ENCODE peak calls at places on chromosomes 16 and 17, in four cellular contexts. P is stomach, C is H1, M is SK-N-SH. A is an unnamed sample.

GRCh38 chr17:42171831-42172230 is 9.1 kb downstream of the KCNH4 start:
- DNase-seq in P (no peak), C (no peak), M (no peak), A (no peak)

GRCh38 chr17:51508048-51508447 is 247.7 kb downstream of the UTP18 start:
- DNase-seq in P (no peak), C (no peak), M (no peak), A (no peak)

GRCh38 chr16:85589688-85590505 is 23.2 kb upstream of the GSE1 start:
- DNase-seq in P (no peak), C (no peak), M (no peak), A (no peak)

GRCh38 chr16:47925811-47926460 is 229.9 kb downstream of the ABCC12 start:
- DNase-seq in P (no peak), C (no peak), M (no peak), A (no peak)

GRCh38 chr16:68696514-68696913 is 40.6 kb upstream of the CDH1 start:
- DNase-seq in P (no peak), C (no peak), M (no peak), A (no peak)

GRCh38 chr17:14670861-14671260 is 370.0 kb downstream of the HS3ST3B1 start:
- DNase-seq in P (no peak), C (no peak), M (no peak), A (no peak)

GRCh38 chr16:3158498-3159314 is 23.9 kb downstream of the ZNF213 start:
- DNase-seq in P (peak), C (peak), M (peak), A (peak)

GRCh38 chr16:54055191-54055590 is 231.4 kb downstream of the IRX3 start:
- DNase-seq in P (no peak), C (no peak), M (no peak), A (no peak)

DNA sequence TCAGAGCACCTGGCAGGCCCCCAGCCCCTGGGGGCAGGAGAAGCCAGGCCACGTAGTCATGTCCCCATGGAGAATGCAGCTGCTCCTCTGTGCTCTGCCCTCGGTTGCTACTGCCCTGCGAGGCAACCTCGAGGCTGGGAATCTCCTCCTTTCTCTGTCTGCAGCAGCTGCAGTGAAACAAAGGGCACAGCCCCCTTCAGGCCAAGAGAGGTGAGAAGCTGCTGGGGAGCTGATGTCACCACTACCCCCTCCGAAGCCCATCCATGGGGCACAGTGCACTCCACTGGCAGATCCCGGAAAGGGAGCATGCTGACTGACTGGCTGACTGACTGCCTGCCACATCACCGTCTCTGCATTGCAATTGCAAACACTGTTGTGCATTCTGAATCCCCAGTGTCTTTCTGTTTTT is 103.7 kb downstream of the GRIN2A start:
- DNase-seq in P (no peak), C (peak), M (peak), A (no peak)
- TF ChIP-seq CTCF in P (no peak), C (peak), M (no peak), A (no peak)

GRCh38 chr17:63524051-63524450 is 893 bp downstream of the KCNH6 start:
- DNase-seq in P (no peak), C (no peak), M (no peak), A (no peak)
- H3K27ac ChIP-seq in P (no peak), C (no peak), M (no peak), A (no peak)

GRCh38 chr16:24013054-24013636 is 177.4 kb downstream of the PRKCB start:
- DNase-seq in P (no peak), C (no peak), M (no peak), A (no peak)

GRCh38 chr16:24009955-24010354 is 174.2 kb downstream of the PRKCB start:
- DNase-seq in P (no peak), C (no peak), M (no peak), A (no peak)

GRCh38 chr16:24011237-24011636 is 175.5 kb downstream of the PRKCB start:
- DNase-seq in P (no peak), C (no peak), M (no peak), A (no peak)

GRCh38 chr16:24009060-24009459 is 173.3 kb downstream of the PRKCB start:
- DNase-seq in P (no peak), C (no peak), M (no peak), A (no peak)

GRCh38 chr16:24010440-24011089 is 174.8 kb downstream of the PRKCB start:
- DNase-seq in P (peak), C (peak), M (peak), A (no peak)
- TF ChIP-seq POLR2AphosphoS5 in P (no peak), C (no peak), M (no peak), A (no peak)

GRCh38 chr16:80527297-80527696 is 13.5 kb upstream of the DYNLRB2 start:
- DNase-seq in P (no peak), C (peak), M (peak), A (no peak)
- TF ChIP-seq CTCF in P (no peak), C (peak), M (peak), A (peak)

DNA sequence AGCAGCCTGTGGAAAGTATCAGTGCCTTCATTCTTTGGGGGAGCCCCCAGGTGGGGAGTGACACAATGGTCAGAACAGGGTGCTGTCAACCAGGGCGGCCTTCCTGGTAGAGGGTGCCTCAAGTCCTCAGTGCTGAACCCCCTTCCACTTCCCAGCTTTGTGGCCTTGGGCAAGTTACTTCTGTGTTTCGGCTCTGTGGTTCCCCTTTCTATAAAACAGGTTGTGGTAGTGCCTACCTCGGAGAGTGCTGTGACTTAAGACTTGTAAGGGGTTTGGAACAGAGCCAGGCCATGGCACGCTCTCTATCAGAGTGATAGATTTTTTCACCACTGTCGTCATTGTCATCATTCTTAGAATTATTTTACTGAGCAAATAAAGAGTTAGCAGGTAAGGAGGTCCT is 141.1 kb downstream of the CCDC182 start:
- DNase-seq in P (peak), C (no peak), M (no peak), A (peak)
- H3K27ac ChIP-seq in P (peak), C (no peak), M (peak), A (no peak)

GRCh38 chr16:25134306-25134705 is 22.8 kb downstream of the LCMT1 start:
- DNase-seq in P (no peak), C (no peak), M (no peak), A (no peak)
- TF ChIP-seq POLR2AphosphoS5 in P (no peak), C (no peak), M (no peak), A (no peak)

DNA sequence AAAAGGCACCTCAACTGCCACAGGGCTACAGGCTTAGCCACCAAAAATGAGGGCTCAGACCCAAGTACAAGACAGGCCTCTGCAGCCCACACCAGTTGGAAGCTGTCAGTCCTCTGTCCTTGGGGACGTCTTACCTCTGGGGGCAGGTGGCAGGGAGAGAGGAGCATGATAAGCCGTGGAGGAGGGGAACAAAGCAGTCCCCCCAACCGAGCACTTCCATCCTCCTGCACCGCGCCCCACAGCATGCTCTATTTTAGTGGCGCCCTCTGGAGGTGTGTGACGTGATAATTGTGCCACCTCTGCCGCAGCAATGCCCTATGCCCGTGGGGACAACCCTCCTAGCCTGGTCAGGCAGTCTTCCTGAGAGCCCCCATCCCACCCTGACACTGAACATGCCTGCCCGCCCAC is 13.6 kb downstream of the G6PC3 start:
- DNase-seq in P (no peak), C (peak), M (peak), A (no peak)
- TF ChIP-seq CTCF in P (no peak), C (peak), M (peak), A (no peak)

A was measured in breast epithelium.